ENCODE peak calls at places on chromosomes 2 and 18, in nine cellular contexts. D is Kasumi-1; J is activated CD8-positive, alpha-beta memory T cell treated with anti-CD3 and anti-CD28 coated beads for 1 hour; C is caudate nucleus; K is tibial artery; S is amniotic stem cell; X is C1 segment of cervical spinal cord; A is NCI-H748 treated with DMSO at 0.1 percent for 48 hours; L is activated CD4-positive, alpha-beta T cell treated with anti-CD3 and anti-CD28 coated beads for 24 hours. R is an unnamed sample.

GRCh38 chr2:140747097-140747496 is 1383.7 kb downstream of the LRP1B start:
- DNase-seq in D (no peak), J (no peak), C (no peak), K (no peak), S (no peak), X (no peak), A (no peak), L (no peak), R (no peak)

GRCh38 chr2:121000804-121001203 is 265.1 kb downstream of the GLI2 start:
- DNase-seq in D (no peak), J (no peak), C (no peak), K (no peak), S (no peak), X (no peak), A (no peak), L (no peak), R (no peak)

GRCh38 chr2:226799211-226799975 is at the start of gene IRS1:
- DNase-seq in D (peak; percentile 4), J (no peak), C (peak; percentile 45), K (peak; percentile 71), S (peak; percentile 60), X (peak; percentile 62), A (peak; percentile 47), L (peak; percentile 38), R (peak; percentile 48)

GRCh38 chr18:48956378-48956777 is 5.6 kb upstream of the SMAD7 start:
- DNase-seq in D (no peak), J (no peak), C (no peak), K (no peak), S (no peak), X (no peak), A (no peak), L (no peak), R (no peak)

GRCh38 chr2:52070665-52071064 is 1038.7 kb upstream of the NRXN1 start:
- DNase-seq in D (no peak), J (no peak), C (no peak), K (no peak), S (no peak), X (no peak), A (no peak), L (no peak), R (no peak)

GRCh38 chr2:46509804-46510203 is 30.4 kb downstream of the TMEM247 start:
- DNase-seq in D (no peak), J (no peak), C (no peak), K (no peak), S (no peak), X (no peak), A (no peak), L (no peak), R (no peak)

GRCh38 chr2:173354601-173355131 is at the start of gene CDCA7:
- DNase-seq in D (peak; percentile 86), J (peak; percentile 20), C (no peak), K (no peak), S (peak; percentile 25), X (no peak), A (peak; percentile 60), L (peak; percentile 57), R (peak; percentile 17)

GRCh38 chr18:79485788-79486355 is 90.1 kb downstream of the NFATC1 start:
- DNase-seq in D (no peak), J (no peak), C (no peak), K (no peak), S (peak; percentile 82), X (no peak), A (no peak), L (no peak), R (no peak)

GRCh38 chr2:142673836-142674235 is 203.6 kb upstream of the KYNU start:
- DNase-seq in D (no peak), J (no peak), C (no peak), K (no peak), S (no peak), X (no peak), A (no peak), L (no peak), R (no peak)

GRCh38 chr2:100791294-100791935 is 28.5 kb upstream of the NPAS2 start:
- DNase-seq in D (no peak), J (no peak), C (no peak), K (no peak), S (no peak), X (no peak), A (no peak), L (no peak), R (no peak)

GRCh38 chr2:219769044-219770030 is 141.9 kb downstream of the SLC4A3 start:
- DNase-seq in D (no peak), J (no peak), C (no peak), K (no peak), S (no peak), X (no peak), A (no peak), L (no peak), R (no peak)